ENCODE peak calls at places on chromosomes 5 and 9, in five cellular contexts. M is heart left ventricle; Z is effector CD4-positive, alpha-beta T cell; Q is H54; K is hippocampal formation. V is an unnamed sample.

GRCh38 chr5:55438931-55439477 is 95.8 kb downstream of the PLPP1 start:
- DNase-seq in K (peak; percentile 30), M (no peak), Z (no peak), Q (no peak), V (no peak)

GRCh38 chr9:16515207-16515606 is 355.3 kb downstream of the BNC2 start:
- DNase-seq in M (no peak), Z (no peak), Q (no peak), K (no peak), V (no peak)

GRCh38 chr5:5377780-5378179 is 44.7 kb upstream of the ICE1 start:
- DNase-seq in M (no peak), Z (no peak), K (no peak), Q (no peak), V (no peak)

GRCh38 chr9:130634191-130634768 is 30.1 kb upstream of the PRDM12 start:
- DNase-seq in K (no peak), M (no peak), Z (no peak), Q (no peak), V (no peak)

GRCh38 chr5:163623524-163623923 is 118.1 kb downstream of the MAT2B start:
- DNase-seq in Q (no peak), K (no peak), Z (no peak), M (no peak), V (no peak)

GRCh38 chr5:131379723-131380122 is 115.9 kb downstream of the CDC42SE2 start:
- DNase-seq in Q (peak; percentile 14), K (no peak), M (no peak), Z (peak; percentile 64), V (no peak)

GRCh38 chr5:175243441-175243840 is 200.5 kb downstream of the DRD1 start:
- DNase-seq in K (no peak), Q (no peak), Z (no peak), M (no peak), V (no peak)

GRCh38 chr5:16934669-16935068 is 1.4 kb downstream of the MYO10 start:
- DNase-seq in K (no peak), Z (no peak), Q (no peak), M (no peak), V (no peak)

GRCh38 chr9:91727972-91728371 is 222.1 kb downstream of the ROR2 start:
- DNase-seq in Z (no peak), M (no peak), Q (no peak), K (no peak), V (no peak)

GRCh38 chr9:131618071-131618479 is 72.8 kb downstream of the PRRT1B start:
- DNase-seq in M (peak; percentile 76), K (no peak), Q (no peak), Z (no peak), V (no peak)

GRCh38 chr9:81693639-81694378 is 4.5 kb upstream of the TLE1 start:
- DNase-seq in K (no peak), M (no peak), Q (no peak), Z (no peak), V (no peak)

GRCh38 chr9:127885508-127886281 is 8.2 kb upstream of the AK1 start:
- DNase-seq in M (peak; percentile 45), K (no peak), Z (no peak), Q (no peak), V (no peak)